ENCODE peak calls at places on chromosomes 13 and 19, in seven cellular contexts. O is H1, X is mesendoderm, N is H9, E is neuronal stem cell, H is trophoblast cell, M is IMR-90. C is an unnamed sample.

GRCh38 chr13:98173431-98173921 is 3.6 kb downstream of the RNF113B start:
- DNase-seq in H (peak; percentile 95), N (no peak), M (peak; percentile 99), E (no peak), X (peak; percentile 93), O (no peak), C (peak; percentile 98)

GRCh38 chr13:34247596-34247995 is 429.6 kb downstream of the RFC3 start:
- DNase-seq in N (no peak), E (no peak), X (no peak), M (no peak), O (no peak), H (no peak), C (no peak)

GRCh38 chr13:63139277-63139676 is 1723.6 kb upstream of the PCDH20 start:
- DNase-seq in O (no peak), E (no peak), M (no peak), H (peak; percentile 17), X (no peak), N (no peak), C (no peak)

GRCh38 chr19:13215572-13216380 is 65.6 kb downstream of the IER2 start:
- DNase-seq in M (no peak), H (no peak), O (no peak), E (no peak), N (no peak), X (no peak), C (no peak)

GRCh38 chr19:16266586-16266942 is 58.1 kb upstream of the KLF2 start:
- DNase-seq in N (no peak), X (no peak), O (no peak), H (no peak), E (no peak), M (no peak), C (no peak)

GRCh38 chr19:58218899-58219298 is 9.8 kb upstream of the ZNF544 start:
- DNase-seq in X (peak; percentile 68), O (no peak), N (peak; percentile 73), H (peak; percentile 8), M (no peak), E (no peak), C (no peak)

GRCh38 chr13:28659611-28659970 is 661 bp downstream of the POMP start:
- DNase-seq in E (no peak), O (no peak), M (peak; percentile 75), X (no peak), N (no peak), H (peak; percentile 64), C (peak; percentile 87)

GRCh38 chr19:30071871-30072270 is 129.8 kb downstream of the URI1 start:
- DNase-seq in H (no peak), X (no peak), N (no peak), E (no peak), O (no peak), M (no peak), C (no peak)

GRCh38 chr19:41569481-41570150 is 6.3 kb upstream of the CEACAM21 start:
- DNase-seq in E (no peak), X (peak; percentile 2), H (no peak), N (no peak), O (no peak), M (no peak), C (no peak)

GRCh38 chr19:48714759-48715261 is 4.7 kb downstream of the MAMSTR start:
- DNase-seq in N (no peak), E (no peak), O (no peak), X (no peak), H (no peak), M (no peak), C (no peak)

GRCh38 chr19:7868326-7868670 is 5.9 kb downstream of the PRR36 start:
- DNase-seq in H (peak; percentile 83), X (no peak), M (no peak), N (peak; percentile 81), O (no peak), E (no peak), C (peak; percentile 31)

GRCh38 chr13:24275041-24275440 is 34.3 kb upstream of the C1QTNF9 start:
- DNase-seq in H (no peak), O (no peak), M (no peak), X (no peak), E (no peak), N (no peak), C (no peak)

GRCh38 chr13:111318396-111318795 is 2.0 kb upstream of the TEX29 start:
- DNase-seq in X (no peak), O (no peak), M (peak; percentile 9), N (no peak), E (no peak), H (peak; percentile 8), C (no peak)

GRCh38 chr19:3785464-3785937 is 680 bp downstream of the MATK start:
- DNase-seq in N (no peak), X (no peak), H (no peak), E (no peak), O (no peak), M (no peak), C (no peak)

GRCh38 chr13:48487968-48488367 is 44.9 kb downstream of the RCBTB2 start:
- DNase-seq in M (no peak), O (no peak), N (no peak), E (no peak), X (no peak), H (no peak), C (no peak)

GRCh38 chr19:2546128-2547032 is 70.5 kb downstream of the GADD45B start:
- DNase-seq in H (peak; percentile 69), X (peak; percentile 64), M (no peak), O (no peak), N (peak; percentile 78), E (peak; percentile 67), C (peak; percentile 86)

GRCh38 chr19:18972301-18972831 is 31.3 kb upstream of the HOMER3 start:
- DNase-seq in X (no peak), H (no peak), E (no peak), M (peak; percentile 31), N (no peak), O (no peak), C (peak; percentile 19)

GRCh38 chr19:12847159-12848139 is 9.1 kb downstream of the MAST1 start:
- DNase-seq in X (peak; percentile 91), O (no peak), M (peak; percentile 73), E (peak; percentile 86), H (peak; percentile 90), N (peak; percentile 94), C (peak; percentile 75)

GRCh38 chr19:49923055-49924003 is 5.7 kb upstream of the ATF5 start:
- DNase-seq in X (no peak), M (no peak), O (no peak), N (no peak), H (no peak), E (no peak), C (no peak)

GRCh38 chr19:49918089-49918488 is 10.9 kb upstream of the ATF5 start:
- DNase-seq in X (no peak), O (no peak), E (no peak), N (no peak), H (no peak), M (no peak), C (no peak)

GRCh38 chr19:49921871-49922755 is 6.9 kb upstream of the ATF5 start:
- DNase-seq in N (no peak), H (peak; percentile 2), M (peak; percentile 81), X (no peak), O (no peak), E (no peak), C (peak; percentile 86)

GRCh38 chr19:49924004-49924880 is 4.8 kb upstream of the ATF5 start:
- DNase-seq in N (no peak), M (no peak), X (peak; percentile 30), O (no peak), H (no peak), E (no peak), C (no peak)

GRCh38 chr19:49920624-49921363 is 8.2 kb upstream of the ATF5 start:
- DNase-seq in X (no peak), E (no peak), M (no peak), O (no peak), N (no peak), H (no peak), C (no peak)
- H3K4me1 ChIP-seq in X (no peaks in the 10 kb centered on the region), E (peaks cover 12% of the 10 kb centered on the region), M (peaks cover 13% of the 10 kb centered on the region), O (peaks cover 8% of the 10 kb centered on the region), N (no peaks in the 10 kb centered on the region), H (no peaks in the 10 kb centered on the region), C (peaks cover 21% of the 10 kb centered on the region)

GRCh38 chr13:40146586-40147240 is 491.3 kb downstream of the COG6 start:
- DNase-seq in H (no peak), O (no peak), E (no peak), X (no peak), M (no peak), N (no peak), C (no peak)
- H2BK5ac ChIP-seq in H (no peak overlapping the region), O (no peak overlapping the region), E (no peak overlapping the region), X (no peak overlapping the region), M (no peak overlapping the region), N (no peak overlapping the region), C (no peak overlapping the region)

DNA sequence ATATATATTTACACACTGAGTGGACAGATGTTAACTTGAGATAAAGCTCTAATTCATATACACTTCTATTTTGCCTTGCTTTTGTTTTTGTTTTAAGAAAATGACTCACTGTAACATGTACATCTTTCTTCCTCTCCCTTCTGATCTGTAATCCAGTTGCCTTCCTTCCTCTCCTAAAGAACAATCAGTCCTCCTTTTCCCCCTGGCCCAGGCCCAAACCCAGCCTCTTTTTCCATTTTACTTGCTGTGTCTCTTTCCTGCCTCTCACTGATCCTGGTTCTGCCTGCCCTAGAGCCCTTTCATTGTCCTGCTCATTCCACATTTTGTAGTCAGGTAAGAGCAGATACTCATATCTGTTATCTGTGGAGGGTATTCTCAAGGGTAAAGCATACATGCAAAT is 50.8 kb downstream of the ZAR1L start:
- DNase-seq in H (no peak), N (no peak), M (peak; percentile 55), X (no peak), E (no peak), O (no peak), C (peak; percentile 70)
- H3K27ac ChIP-seq in H (no peak overlapping the region), N (no peak overlapping the region), M (no peak overlapping the region), X (no peak overlapping the region), E (no peak overlapping the region), O (no peak overlapping the region), C (no peak overlapping the region)

GRCh38 chr13:85562282-85562681 is 236.9 kb downstream of the SLITRK6 start:
- DNase-seq in X (no peak), O (no peak), N (no peak), E (no peak), H (no peak), M (no peak), C (no peak)
- H3K4me1 ChIP-seq in X (no peaks in the 10 kb centered on the region), O (peaks cover 6% of the 10 kb centered on the region), N (no peaks in the 10 kb centered on the region), E (no peaks in the 10 kb centered on the region), H (no peaks in the 10 kb centered on the region), M (peaks cover 1% of the 10 kb centered on the region), C (no peaks in the 10 kb centered on the region)

GRCh38 chr13:33058816-33059215 is 42.6 kb downstream of the KL start:
- DNase-seq in E (no peak), O (no peak), M (no peak), H (no peak), N (no peak), X (no peak), C (peak; percentile 55)
- H2BK5ac ChIP-seq in E (no peak overlapping the region), O (no peak overlapping the region), M (no peak overlapping the region), H (no peak overlapping the region), N (no peak overlapping the region), X (no peak overlapping the region), C (no peak overlapping the region)

GRCh38 chr19:1286451-1286858 is 782 bp downstream of the EFNA2 start:
- DNase-seq in E (no peak), N (no peak), M (no peak), O (no peak), X (no peak), H (no peak), C (no peak)
- H3K27ac ChIP-seq in E (no peak overlapping the region), N (no peak overlapping the region), M (no peak overlapping the region), O (no peak overlapping the region), X (no peak overlapping the region), H (no peak overlapping the region), C (no peak overlapping the region)

GRCh38 chr13:113403255-113404104 is 39.5 kb upstream of the GRTP1 start:
- DNase-seq in H (no peak), X (no peak), O (no peak), N (peak; percentile 28), M (no peak), E (no peak), C (no peak)
- H3K4me1 ChIP-seq in H (peaks cover 5% of the 10 kb centered on the region), X (peaks cover 3% of the 10 kb centered on the region), O (peaks cover 6% of the 10 kb centered on the region), N (no peaks in the 10 kb centered on the region), M (peaks cover 6% of the 10 kb centered on the region), E (peaks cover 7% of the 10 kb centered on the region), C (peaks cover 20% of the 10 kb centered on the region)